ENCODE peak calls at places on chromosomes 3 and 15, in eight cellular contexts. I is cardiac fibroblast, S is foreskin fibroblast, W is progenitor cell of endocrine pancreas, V is AG09319, X is thoracic aorta, G is BJ, B is GM23338. C is an unnamed sample.

GRCh38 chr3:157533298-157533870 is 30.2 kb upstream of the VEPH1 start:
- DNase-seq in V (peak), I (peak), X (no peak), S (peak), W (no peak), G (peak), B (no peak), C (no peak)

GRCh38 chr3:126746395-126747177 is 42.5 kb downstream of the CHCHD6 start:
- DNase-seq in B (no peak), S (peak), V (no peak), G (peak), I (peak), W (no peak), X (no peak), C (no peak)

GRCh38 chr15:31427411-31427810 is 100.8 kb downstream of the KLF13 start:
- DNase-seq in V (no peak), I (peak), S (no peak), G (no peak), B (no peak), X (no peak), W (no peak), C (no peak)

GRCh38 chr3:7977245-7978103 is 524.1 kb upstream of the LMCD1 start:
- DNase-seq in W (no peak), S (no peak), I (peak), B (no peak), G (no peak), X (no peak), V (no peak), C (no peak)

GRCh38 chr15:73866881-73867410 is 6.4 kb upstream of the TBC1D21 start:
- DNase-seq in G (no peak), S (no peak), W (no peak), V (no peak), I (no peak), B (peak), X (no peak), C (no peak)

GRCh38 chr3:158991146-158991705 is 189.4 kb downstream of the MFSD1 start:
- DNase-seq in G (no peak), S (no peak), W (peak), B (peak), I (no peak), X (no peak), V (no peak), C (no peak)

GRCh38 chr15:62549345-62549970 is 384.4 kb upstream of the C2CD4B start:
- DNase-seq in W (no peak), X (no peak), B (peak), G (no peak), V (no peak), S (no peak), I (peak), C (no peak)

GRCh38 chr3:22284559-22284958 is 533.5 kb upstream of the ZNF385D start:
- DNase-seq in X (no peak), S (peak), W (no peak), I (peak), V (no peak), G (no peak), B (no peak), C (no peak)

GRCh38 chr3:73442886-73443285 is 181.9 kb downstream of the PDZRN3 start:
- DNase-seq in B (no peak), X (no peak), G (no peak), W (no peak), S (no peak), V (no peak), I (no peak), C (no peak)

GRCh38 chr3:126490619-126491018 is 14.9 kb upstream of the ZXDC start:
- DNase-seq in X (no peak), V (no peak), G (no peak), B (peak), I (no peak), W (no peak), S (no peak), C (no peak)

GRCh38 chr3:33994568-33994967 is 196.1 kb downstream of the PDCD6IP start:
- DNase-seq in G (no peak), X (no peak), V (no peak), I (no peak), W (no peak), B (no peak), S (no peak), C (no peak)

GRCh38 chr15:42483677-42484076 is 7.3 kb downstream of the ZNF106 start:
- DNase-seq in W (no peak), I (no peak), V (no peak), B (no peak), X (no peak), S (no peak), G (no peak), C (no peak)

GRCh38 chr15:68379759-68380290 is 52.1 kb downstream of the ITGA11 start:
- DNase-seq in X (no peak), G (no peak), I (peak), V (no peak), S (no peak), W (no peak), B (no peak), C (no peak)

GRCh38 chr3:141648055-141648910 is 89.8 kb upstream of the RNF7 start:
- DNase-seq in W (no peak), V (no peak), I (no peak), X (no peak), B (no peak), G (no peak), S (no peak), C (no peak)

DNA sequence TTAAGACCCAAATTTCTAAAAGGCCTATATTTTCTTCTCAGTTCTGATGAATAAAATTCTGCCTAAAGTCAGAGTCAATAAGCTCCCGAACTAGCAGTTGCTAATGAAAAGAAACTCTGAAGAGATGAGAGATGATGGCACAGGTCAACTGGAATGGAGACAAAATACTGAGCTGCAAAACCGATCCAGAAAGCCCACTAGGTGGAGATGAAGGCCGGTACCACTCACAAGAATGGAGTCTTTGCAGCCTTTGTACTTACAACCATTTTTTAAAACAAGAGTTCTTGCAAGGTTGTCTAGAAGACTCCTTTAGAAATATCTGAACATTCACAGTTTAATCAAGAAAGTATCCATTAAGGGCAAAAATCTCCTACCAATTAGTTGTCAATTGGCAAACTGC is 119.9 kb upstream of the TJP1 start:
- DNase-seq in X (no peak), B (peak), W (no peak), G (no peak), S (no peak), I (peak), V (no peak), C (no peak)
- TF ChIP-seq CTCF in X (peak), B (peak), W (peak), G (peak), S (peak), I (peak), V (peak), C (no peak)

DNA sequence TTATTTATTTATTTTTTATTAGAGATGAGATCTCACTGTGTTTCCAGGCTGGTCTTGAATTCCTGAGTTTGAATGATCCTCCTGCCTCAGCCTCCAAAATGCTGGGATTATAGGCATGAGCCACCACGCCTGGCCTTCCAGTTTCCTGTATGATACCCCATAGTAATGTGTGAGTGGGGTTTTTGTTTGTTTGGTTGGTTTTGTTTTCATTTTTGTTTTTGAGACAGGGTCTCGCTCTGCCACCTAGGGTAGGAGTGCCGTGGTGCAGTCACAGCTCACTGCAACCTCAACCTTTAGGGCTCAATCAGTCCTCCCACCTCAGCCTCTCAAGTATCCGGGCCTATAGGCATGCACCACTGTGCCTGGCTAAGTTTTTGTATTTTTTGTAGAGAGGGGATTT is 30.9 kb downstream of the GOLM2 start:
- DNase-seq in B (peak), S (no peak), W (no peak), G (no peak), I (no peak), X (no peak), V (no peak), C (peak)
- TF ChIP-seq CTCF in B (peak), S (no peak), W (no peak), G (no peak), I (no peak), X (no peak), V (no peak), C (peak)

GRCh38 chr3:194687638-194688206 is 2.0 kb downstream of the FAM43A start:
- DNase-seq in W (peak), X (no peak), B (peak), I (peak), S (peak), G (no peak), V (no peak), C (peak)
- TF ChIP-seq CTCF in W (peak), X (peak), B (peak), I (peak), S (peak), G (peak), V (peak), C (peak)

GRCh38 chr3:51535146-51536019 is 3.1 kb upstream of the RAD54L2 start:
- DNase-seq in X (no peak), V (no peak), B (no peak), G (no peak), S (no peak), W (no peak), I (no peak), C (peak)

GRCh38 chr3:51544011-51544775 is 5.7 kb downstream of the RAD54L2 start:
- DNase-seq in G (no peak), I (peak), X (no peak), S (no peak), W (no peak), V (no peak), B (no peak), C (no peak)

GRCh38 chr3:51539291-51539891 is 872 bp downstream of the RAD54L2 start:
- DNase-seq in W (no peak), V (peak), X (peak), I (peak), G (peak), S (peak), B (peak), C (peak)

GRCh38 chr3:51538115-51538458 is 432 bp upstream of the RAD54L2 start:
- DNase-seq in V (no peak), B (peak), S (no peak), X (no peak), W (no peak), G (no peak), I (no peak), C (peak)

GRCh38 chr3:51538459-51539290 is at the start of gene RAD54L2:
- DNase-seq in X (peak), S (peak), V (peak), B (peak), G (no peak), W (peak), I (peak), C (peak)
- TF ChIP-seq CTCF in X (no peak), S (no peak), V (no peak), B (no peak), G (peak), W (peak), I (no peak), C (peak)

GRCh38 chr3:136950583-136950982 is 7.2 kb upstream of the IL20RB start:
- DNase-seq in S (no peak), V (no peak), X (no peak), G (no peak), I (no peak), B (no peak), W (no peak), C (no peak)

GRCh38 chr3:136947477-136947876 is 10.3 kb upstream of the IL20RB start:
- DNase-seq in S (no peak), W (no peak), I (no peak), V (no peak), B (no peak), X (no peak), G (no peak), C (no peak)

GRCh38 chr3:136949146-136949545 is 8.6 kb upstream of the IL20RB start:
- DNase-seq in X (no peak), V (no peak), B (no peak), G (no peak), I (no peak), W (no peak), S (no peak), C (no peak)

GRCh38 chr3:136952292-136952691 is 5.5 kb upstream of the IL20RB start:
- DNase-seq in I (peak), G (no peak), S (peak), W (no peak), X (no peak), V (peak), B (no peak), C (no peak)

GRCh38 chr3:136949708-136950107 is 8.1 kb upstream of the IL20RB start:
- DNase-seq in W (no peak), X (no peak), V (no peak), G (no peak), S (peak), I (peak), B (no peak), C (no peak)
- TF ChIP-seq CTCF in W (no peak), X (no peak), V (peak), G (peak), S (no peak), I (peak), B (no peak), C (no peak)

GRCh38 chr15:77430652-77431051 is 10.0 kb downstream of the HMG20A start:
- DNase-seq in B (no peak), I (no peak), G (no peak), X (no peak), V (no peak), W (no peak), S (no peak), C (no peak)
- TF ChIP-seq CTCF in B (no peak), I (no peak), G (no peak), X (no peak), V (no peak), W (no peak), S (no peak), C (no peak)

GRCh38 chr3:37833790-37834189 is 27.9 kb upstream of the CTDSPL start:
- DNase-seq in B (peak), G (no peak), X (no peak), W (no peak), S (no peak), I (no peak), V (no peak), C (no peak)
- TF ChIP-seq CTCF in B (peak), G (no peak), X (peak), W (peak), S (no peak), I (peak), V (no peak), C (peak)

GRCh38 chr3:27827041-27827440 is 104.9 kb upstream of the EOMES start:
- DNase-seq in X (no peak), B (peak), W (no peak), I (no peak), V (no peak), S (no peak), G (no peak), C (no peak)
- TF ChIP-seq CTCF in X (no peak), B (peak), W (no peak), I (no peak), V (no peak), S (no peak), G (no peak), C (no peak)

DNA sequence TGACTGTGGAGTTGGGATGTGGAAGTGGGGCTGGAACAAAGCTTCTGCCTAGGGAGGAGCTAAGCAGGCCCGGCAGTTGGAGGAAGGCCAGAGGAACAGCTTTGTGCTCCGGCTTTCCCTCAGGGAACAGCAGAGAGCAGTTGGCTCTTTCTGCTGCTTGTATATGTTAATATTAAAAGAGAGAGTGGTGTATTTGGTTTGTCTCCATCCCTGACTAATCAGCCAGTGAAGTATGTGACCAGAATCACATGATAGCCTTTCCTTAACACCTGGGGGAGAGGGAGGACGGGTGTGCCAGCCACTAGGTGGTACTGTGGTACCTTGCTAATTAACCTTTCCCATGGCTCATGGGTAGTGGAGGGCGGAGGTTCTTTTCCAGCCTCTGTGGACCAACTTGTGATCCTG is 10.0 kb downstream of the EIF2B5 start:
- DNase-seq in V (no peak), S (peak), B (peak), G (no peak), I (peak), X (no peak), W (no peak), C (no peak)
- TF ChIP-seq CTCF in V (peak), S (peak), B (peak), G (peak), I (peak), X (no peak), W (peak), C (peak)